ENCODE peak calls at places on chromosomes 6 and 20, in four cellular contexts. K is NCI-H1417; I is stimulated activated CD4-positive, alpha-beta T cell treated with anti-CD3 and anti-CD28 coated beads, Interleukin-15, amount 100 ng/mL, for 1 hour; R is effector memory CD8-positive, alpha-beta T cell. U is an unnamed sample.

GRCh38 chr6:101909376-101909775 is 515.9 kb downstream of the GRIK2 start:
- DNase-seq in R (no peak), K (no peak), I (no peak), U (no peak)

GRCh38 chr6:127110712-127111111 is 7.8 kb upstream of the RSPO3 start:
- DNase-seq in I (no peak), R (no peak), K (no peak), U (no peak)

GRCh38 chr20:51529027-51529749 is 13.3 kb downstream of the NFATC2 start:
- DNase-seq in R (peak; percentile 52), K (no peak), I (peak; percentile 41), U (no peak)

GRCh38 chr6:167930300-167930699 is 67.2 kb upstream of the KIF25 start:
- DNase-seq in I (no peak), K (no peak), R (no peak), U (no peak)

GRCh38 chr20:36480456-36481048 is 60.8 kb upstream of the MYL9 start:
- DNase-seq in I (no peak), K (no peak), R (no peak), U (no peak)

GRCh38 chr20:1324598-1325172 is 4.3 kb downstream of the SDCBP2 start:
- DNase-seq in I (no peak), R (no peak), K (no peak), U (no peak)

GRCh38 chr6:18262812-18263560 is 1.3 kb downstream of the DEK start:
- DNase-seq in K (peak; percentile 42), R (peak; percentile 39), I (no peak), U (peak; percentile 18)

GRCh38 chr20:62787329-62787728 is 8.9 kb upstream of the MRGBP start:
- DNase-seq in K (no peak), R (no peak), I (no peak), U (no peak)

GRCh38 chr6:106069478-106069877 is 16.7 kb upstream of the PRDM1 start:
- DNase-seq in I (no peak), R (no peak), K (peak; percentile 77), U (peak; percentile 82)

GRCh38 chr20:44349349-44349748 is 6.2 kb upstream of the HNF4A start:
- DNase-seq in R (no peak), K (no peak), I (no peak), U (no peak)

GRCh38 chr20:63124782-63125580 is 91.0 kb downstream of the YTHDF1 start:
- DNase-seq in R (no peak), I (no peak), K (no peak), U (no peak)

GRCh38 chr6:39309942-39310531 is 4.2 kb downstream of the KCNK17 start:
- DNase-seq in K (peak; percentile 55), R (peak; percentile 56), I (peak; percentile 28), U (peak; percentile 63)

GRCh38 chr20:48384147-48384818 is 443.5 kb downstream of the PREX1 start:
- DNase-seq in R (no peak), I (no peak), K (no peak), U (no peak)

GRCh38 chr6:83884523-83884922 is 25.0 kb downstream of the CYB5R4 start:
- DNase-seq in I (no peak), K (peak; percentile 3), R (no peak), U (peak; percentile 51)

GRCh38 chr20:62318411-62319345 is 15.9 kb downstream of the ADRM1 start:
- DNase-seq in K (no peak), I (no peak), R (no peak), U (no peak)

GRCh38 chr6:121971886-121972285 is 427.6 kb upstream of the HSF2 start:
- DNase-seq in I (no peak), R (no peak), K (no peak), U (no peak)

GRCh38 chr20:52469143-52469542 is 277.6 kb upstream of the ZFP64 start:
- DNase-seq in K (no peak), I (no peak), R (no peak), U (no peak)

GRCh38 chr6:77930382-77930781 is 277.5 kb downstream of the MEI4 start:
- DNase-seq in R (no peak), K (no peak), I (no peak), U (no peak)

GRCh38 chr20:44495802-44496481 is 20.3 kb downstream of the TTPAL start:
- DNase-seq in I (no peak), K (no peak), R (no peak), U (no peak)

GRCh38 chr6:87444362-87444761 is 28.4 kb upstream of the SLC35A1 start:
- DNase-seq in I (no peak), R (no peak), K (no peak), U (no peak)